ENCODE peak calls at places on chromosomes 2 and 18, in five cellular contexts. C is PC-3, L is NT2/D1, J is tibial artery, W is K562. E is an unnamed sample. For H3K4me1 and H3K36me3, the result is how much of the 10 kb centered on the place peaks cover.

GRCh38 chr2:133787207-133787606 is 218.9 kb upstream of the NCKAP5 start:
- DNase-seq in W (no peak), L (no peak), J (no peak), C (peak), E (no peak)

GRCh38 chr2:191869178-191869577 is 22.3 kb upstream of the CAVIN2 start:
- DNase-seq in L (peak), C (peak), J (no peak), W (peak), E (peak)

GRCh38 chr2:176212276-176212675 is 23.8 kb downstream of the HOXD1 start:
- DNase-seq in L (no peak), W (no peak), C (no peak), J (no peak), E (no peak)

GRCh38 chr18:68429809-68430208 is 285.1 kb downstream of the TMX3 start:
- DNase-seq in W (no peak), C (peak), J (no peak), L (no peak), E (no peak)

GRCh38 chr2:40284797-40285196 is 167.1 kb downstream of the SLC8A1 start:
- DNase-seq in J (no peak), C (peak), W (no peak), L (no peak), E (no peak)

GRCh38 chr2:167681646-167682045 is 565.7 kb downstream of the STK39 start:
- DNase-seq in J (no peak), C (no peak), L (no peak), W (no peak), E (no peak)

GRCh38 chr2:47631840-47632398 is 151.0 kb upstream of the MSH6 start:
- DNase-seq in L (no peak), W (no peak), C (peak), J (peak), E (no peak)

GRCh38 chr2:149166958-149167810 is 128.7 kb downstream of the LYPD6B start:
- DNase-seq in C (peak), L (no peak), J (no peak), W (no peak), E (no peak)

GRCh38 chr2:63186331-63186730 is 135.7 kb downstream of the OTX1 start:
- DNase-seq in J (no peak), L (no peak), W (no peak), C (peak), E (no peak)

DNA sequence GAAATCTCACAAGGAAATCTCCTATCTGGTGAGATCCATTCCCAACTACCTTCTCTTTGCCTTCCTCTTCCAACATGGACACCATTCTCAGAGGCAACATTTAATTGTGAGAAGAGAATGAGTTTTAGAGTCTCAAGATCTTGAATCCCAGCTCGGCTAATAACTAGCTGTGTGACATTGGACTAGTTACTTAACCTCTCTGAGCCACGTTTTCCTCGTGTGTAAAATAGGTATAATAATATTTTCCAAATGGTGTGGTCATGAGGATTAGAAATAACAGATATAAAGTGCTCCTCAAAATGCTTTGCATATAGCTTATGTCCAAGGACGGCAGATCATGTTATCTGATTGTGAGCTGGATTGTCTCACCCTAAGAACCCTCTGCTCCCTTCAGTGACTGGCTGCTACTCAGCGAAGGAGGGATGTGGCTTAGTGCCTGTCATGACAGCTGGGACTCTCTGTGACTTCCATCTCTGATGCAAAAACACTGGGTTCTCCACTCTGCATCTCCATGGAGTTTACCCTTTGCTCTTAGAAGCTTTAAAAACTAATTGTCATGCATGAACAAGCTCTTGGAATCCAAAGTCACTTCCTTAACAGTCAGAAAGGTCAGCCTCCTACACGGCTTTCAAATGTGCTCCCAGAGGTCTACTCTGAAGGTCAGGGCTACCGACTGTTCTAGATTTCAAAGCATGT is 38.4 kb upstream of the MRPL19 start:
- DNase-seq in W (no peak), J (no peak), C (peak), L (peak), E (no peak)
- H3K4me1 ChIP-seq in W (under half), J (under half), C (half or more), L (under half), E (under half)

GRCh38 chr2:233462202-233462785 is 104.3 kb downstream of the USP40 start:
- DNase-seq in C (no peak), W (no peak), L (no peak), J (no peak), E (no peak)

GRCh38 chr2:233464531-233465240 is 101.9 kb downstream of the USP40 start:
- DNase-seq in L (no peak), C (no peak), W (no peak), J (no peak), E (no peak)

GRCh38 chr2:233464056-233464455 is 102.5 kb downstream of the USP40 start:
- DNase-seq in J (no peak), L (no peak), C (no peak), W (no peak), E (no peak)

GRCh38 chr2:233462826-233463470 is 103.6 kb downstream of the USP40 start:
- DNase-seq in W (no peak), J (no peak), C (no peak), L (no peak), E (no peak)

GRCh38 chr2:233463586-233463985 is 103.0 kb downstream of the USP40 start:
- DNase-seq in L (no peak), C (no peak), J (no peak), W (no peak), E (no peak)
- H3K36me3 ChIP-seq in L (half or more), C (under half), J (half or more), W (under half), E (under half)

GRCh38 chr18:59851784-59852399 is 47.9 kb upstream of the PMAIP1 start:
- DNase-seq in C (no peak), J (no peak), L (no peak), W (no peak), E (no peak)
- H3K4me1 ChIP-seq in C (under half), J (under half), L (under half), W (under half), E (under half)

GRCh38 chr18:35247412-35248249 is 6.8 kb downstream of the ZNF397 start:
- DNase-seq in J (no peak), C (no peak), W (no peak), L (no peak), E (no peak)

GRCh38 chr18:35244671-35245070 is 3.8 kb downstream of the ZNF397 start:
- DNase-seq in L (no peak), J (no peak), W (no peak), C (no peak), E (no peak)

GRCh38 chr18:35248429-35248828 is 7.6 kb downstream of the ZNF397 start:
- DNase-seq in W (no peak), J (no peak), L (no peak), C (no peak), E (no peak)

GRCh38 chr18:35246831-35247230 is 6.0 kb downstream of the ZNF397 start:
- DNase-seq in W (no peak), L (no peak), C (no peak), J (no peak), E (no peak)

GRCh38 chr18:35245719-35246317 is 5.0 kb downstream of the ZNF397 start:
- DNase-seq in C (no peak), J (no peak), W (no peak), L (no peak), E (no peak)
- H3K36me3 ChIP-seq in C (under half), J (half or more), W (half or more), L (half or more), E (under half)

GRCh38 chr2:235165136-235165535 is 213.3 kb downstream of the SH3BP4 start:
- DNase-seq in L (no peak), C (no peak), W (no peak), J (no peak), E (no peak)
- H3K4me1 ChIP-seq in L (under half), C (under half), W (under half), J (under half), E (under half)